ENCODE peak calls at places on chromosome 21, in seven cellular contexts. D, U, C, G, W, T and S are unnamed samples.

GRCh38 chr21:15406791-15407190 is 323.0 kb upstream of the USP25 start:
- DNase-seq in D (no peak), W (no peak), G (no peak), C (peak), U (no peak), T (no peak), S (no peak)

GRCh38 chr21:26127918-26128317 is 42.7 kb downstream of the APP start:
- DNase-seq in U (no peak), D (peak), G (no peak), C (peak), T (no peak), W (no peak), S (no peak)

GRCh38 chr21:40623550-40623949 is 223.4 kb downstream of the DSCAM start:
- DNase-seq in W (no peak), G (no peak), C (no peak), D (no peak), T (no peak), U (no peak), S (no peak)

GRCh38 chr21:35483267-35483666 is 434.2 kb upstream of the RUNX1 start:
- DNase-seq in C (no peak), W (no peak), U (no peak), T (no peak), G (no peak), D (no peak), S (no peak)

GRCh38 chr21:44886113-44887075 is 12.9 kb upstream of the PTTG1IP start:
- DNase-seq in T (no peak), D (no peak), C (no peak), G (no peak), W (no peak), U (no peak), S (no peak)

GRCh38 chr21:46247699-46248460 is 19.3 kb upstream of the LSS start:
- DNase-seq in G (no peak), T (no peak), W (no peak), D (no peak), U (no peak), C (no peak), S (no peak)

GRCh38 chr21:29232601-29233541 is 65.9 kb upstream of the BACH1 start:
- DNase-seq in T (no peak), G (no peak), U (peak), D (no peak), W (peak), C (peak), S (peak)

GRCh38 chr21:43632373-43632905 is 26.8 kb downstream of the HSF2BP start:
- DNase-seq in G (no peak), D (no peak), T (no peak), U (no peak), C (no peak), W (no peak), S (no peak)

GRCh38 chr21:44331650-44332306 is 7.4 kb downstream of the CFAP410 start:
- DNase-seq in W (no peak), D (no peak), U (peak), T (no peak), G (no peak), C (no peak), S (no peak)

GRCh38 chr21:44653123-44653522 is 1.3 kb downstream of the KRTAP12-4 start:
- DNase-seq in W (no peak), G (no peak), T (no peak), U (no peak), C (no peak), D (no peak), S (no peak)

GRCh38 chr21:36337099-36337509 is 17.1 kb downstream of the MORC3 start:
- DNase-seq in G (no peak), D (no peak), W (no peak), C (peak), T (no peak), U (peak), S (no peak)